ENCODE peak calls at places on chromosome 17, in five cellular contexts. A is IMR-90, P is H9, I is mesenchymal stem cell, N is H1. W is an unnamed sample.
A peak's percentile ranks its signal among the peaks of the same experiment; 100 is the strongest.

GRCh38 chr17:39981207-39982068 is 831 bp downstream of the PSMD3 start:
- DNase-seq in A (no peak), P (no peak), I (peak; percentile 19), N (no peak), W (no peak)

GRCh38 chr17:2547176-2547575 is 35.5 kb upstream of the METTL16 start:
- DNase-seq in A (peak; percentile 7), P (no peak), I (no peak), N (no peak), W (no peak)

GRCh38 chr17:64641499-64641898 is 20.6 kb downstream of the SMURF2 start:
- DNase-seq in A (peak; percentile 91), P (no peak), I (peak; percentile 85), N (no peak), W (no peak)

GRCh38 chr17:33889079-33889478 is 366.0 kb upstream of the CCL2 start:
- DNase-seq in A (no peak), P (no peak), I (no peak), N (no peak), W (no peak)

GRCh38 chr17:48592592-48592991 is 987 bp downstream of the HOXB5 start:
- DNase-seq in A (peak; percentile 10), P (no peak), I (no peak), N (no peak), W (no peak)

GRCh38 chr17:43790311-43790940 is 10.2 kb downstream of the CFAP97D1 start:
- DNase-seq in A (no peak), P (peak; percentile 65), I (no peak), N (no peak), W (no peak)

GRCh38 chr17:76261421-76262215 is 3.5 kb upstream of the UBALD2 start:
- DNase-seq in A (peak; percentile 66), P (no peak), I (peak; percentile 18), N (no peak), W (no peak)

GRCh38 chr17:34624767-34625389 is 45.5 kb downstream of the TMEM132E start:
- DNase-seq in A (no peak), P (no peak), I (no peak), N (no peak), W (no peak)

GRCh38 chr17:65259281-65259680 is 122.1 kb downstream of the RGS9 start:
- DNase-seq in A (no peak), P (no peak), I (no peak), N (no peak), W (no peak)

GRCh38 chr17:79771276-79771675 is 6.7 kb upstream of the CBX2 start:
- DNase-seq in A (no peak), P (no peak), I (no peak), N (no peak), W (no peak)

DNA sequence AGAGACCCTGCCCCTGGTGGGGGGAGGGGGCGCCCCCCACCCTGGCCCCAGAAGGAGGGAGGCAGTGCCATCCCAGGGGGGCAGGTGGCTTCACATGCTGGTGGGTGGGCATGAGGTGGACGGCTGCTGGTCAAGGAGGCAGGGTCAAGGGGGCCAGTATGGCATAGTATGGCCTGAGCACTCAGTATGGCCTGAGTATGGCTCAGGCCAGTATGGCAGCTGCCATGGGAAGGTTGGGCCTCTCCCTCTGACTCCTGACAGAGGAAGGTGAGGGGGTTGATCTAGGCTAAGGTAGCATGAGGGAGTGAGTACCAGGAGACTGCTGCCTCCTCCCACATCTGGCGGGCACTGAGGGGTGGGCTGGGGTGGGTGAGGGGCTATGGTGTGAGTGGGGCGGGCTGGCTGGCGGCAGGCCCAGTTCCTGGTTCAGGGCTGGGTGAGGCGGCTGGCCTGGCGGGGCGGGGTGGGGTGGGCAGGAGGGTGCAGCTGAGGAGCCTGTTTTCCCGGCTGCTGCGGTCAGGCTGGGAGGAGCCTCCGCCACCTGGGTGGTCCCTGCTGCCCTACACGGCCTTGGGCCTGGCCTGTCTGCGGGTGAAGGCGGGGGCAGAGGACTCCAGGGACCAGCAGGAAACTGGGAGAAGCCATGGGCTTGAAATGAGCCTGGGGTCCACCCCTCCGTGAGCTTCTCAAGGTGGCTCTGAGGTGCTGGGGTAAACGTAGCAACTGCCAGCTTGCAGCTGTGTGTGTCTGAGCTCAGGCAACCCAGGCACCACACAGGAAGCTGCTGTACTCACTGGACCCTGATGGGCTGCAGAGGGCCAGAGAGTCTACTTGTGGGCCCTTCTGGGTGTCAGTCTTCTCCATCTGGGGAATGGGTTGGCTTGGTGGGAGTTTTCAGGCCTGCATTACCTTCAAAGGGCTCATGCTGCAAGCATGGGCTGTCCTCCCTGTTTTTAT is 57.0 kb downstream of the RAI1 start:
- DNase-seq in A (no peak), P (peak; percentile 76), I (peak; percentile 40), N (no peak), W (no peak)
- H2AFZ ChIP-seq in A (peak overlapping the region; percentile 53), P (no peak overlapping the region), I (no peak overlapping the region), N (no peak overlapping the region), W (no peak overlapping the region)

GRCh38 chr17:50407921-50408320 is 10.6 kb upstream of the LRRC59 start:
- DNase-seq in A (no peak), P (no peak), I (no peak), N (no peak), W (no peak)
- H2BK15ac ChIP-seq in A (no peak overlapping the region), P (no peak overlapping the region), I (no peak overlapping the region), N (no peak overlapping the region), W (no peak overlapping the region)

DNA sequence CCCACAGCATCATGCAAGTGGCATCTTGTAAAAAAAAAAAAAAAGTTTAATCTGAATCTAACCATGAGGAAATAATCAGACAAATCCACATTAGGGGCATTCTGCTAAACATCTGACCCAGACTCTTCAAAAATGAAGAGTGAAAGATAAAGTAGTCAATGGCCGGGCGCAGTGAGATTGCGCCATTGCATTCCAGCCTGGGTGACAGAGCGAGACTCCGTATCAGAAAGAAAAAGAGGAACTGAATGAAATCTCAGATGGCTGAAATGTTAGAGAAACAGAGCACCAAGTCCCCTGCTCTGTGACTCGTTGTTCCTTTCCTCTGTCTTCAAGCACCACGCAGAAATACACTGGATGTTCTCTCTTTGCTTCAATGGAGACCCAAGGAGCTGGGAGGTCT is 12.7 kb upstream of the RNF135 start:
- DNase-seq in A (no peak), P (no peak), I (no peak), N (no peak), W (no peak)
- H2AFZ ChIP-seq in A (no peak overlapping the region), P (no peak overlapping the region), I (no peak overlapping the region), N (no peak overlapping the region), W (no peak overlapping the region)

DNA sequence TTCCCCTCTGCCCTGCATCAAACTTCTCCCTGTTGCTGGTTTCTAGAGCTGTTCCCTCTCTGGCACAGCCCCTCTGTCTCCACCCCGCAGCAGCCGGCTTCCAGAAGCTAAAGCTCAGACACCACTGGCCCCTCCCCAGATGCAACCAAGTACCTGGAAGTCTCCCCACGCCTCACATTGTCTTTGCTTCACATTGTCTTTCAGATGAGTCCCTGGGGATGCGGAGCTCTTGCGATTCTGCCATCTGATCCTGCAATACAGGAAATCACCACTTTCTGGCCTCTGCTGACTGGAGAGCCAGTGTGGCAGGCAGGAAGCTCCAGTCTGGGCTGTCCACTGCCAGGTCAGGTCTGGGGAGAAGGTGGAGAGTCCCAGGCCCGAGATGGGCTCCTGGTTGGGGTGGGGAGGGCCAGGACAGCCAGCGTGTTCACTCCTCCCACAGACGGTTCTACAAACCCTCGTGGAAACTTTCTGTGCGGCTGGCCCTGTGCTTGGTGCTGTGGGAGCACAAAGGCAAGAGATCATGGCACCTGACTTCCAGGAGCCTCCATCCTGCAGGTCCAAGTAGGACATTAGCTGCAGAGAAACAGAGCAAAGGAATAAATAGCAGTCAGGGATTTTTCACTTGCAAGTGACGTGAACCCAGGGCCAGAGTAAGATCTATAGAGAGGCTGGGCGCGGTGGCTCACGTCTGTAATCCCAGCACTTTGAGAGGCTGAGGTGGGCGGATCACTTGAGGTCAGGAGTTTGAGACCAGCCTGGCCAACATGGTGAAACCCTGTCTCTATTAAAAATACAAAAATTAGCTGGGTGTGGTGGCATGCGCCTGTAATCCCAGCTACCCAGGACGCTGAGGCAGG is 47.9 kb upstream of the MAP3K14 start:
- DNase-seq in A (peak; percentile 37), P (peak; percentile 99), I (peak; percentile 72), N (peak; percentile 89), W (no peak)
- H2BK15ac ChIP-seq in A (peak overlapping the region; percentile 96), P (no peak overlapping the region), I (peak overlapping the region; percentile 88), N (peak overlapping the region; percentile 53), W (peak overlapping the region; percentile 59)

GRCh38 chr17:70588003-70588402 is 418.7 kb downstream of the KCNJ2 start:
- DNase-seq in A (no peak), P (no peak), I (peak; percentile 24), N (no peak), W (no peak)

GRCh38 chr17:70581459-70581858 is 412.1 kb downstream of the KCNJ2 start:
- DNase-seq in A (no peak), P (no peak), I (no peak), N (no peak), W (no peak)

GRCh38 chr17:70584255-70584654 is 414.9 kb downstream of the KCNJ2 start:
- DNase-seq in A (no peak), P (no peak), I (no peak), N (no peak), W (no peak)

GRCh38 chr17:70577456-70577855 is 408.1 kb downstream of the KCNJ2 start:
- DNase-seq in A (no peak), P (no peak), I (no peak), N (no peak), W (no peak)

GRCh38 chr17:70582777-70583176 is 413.4 kb downstream of the KCNJ2 start:
- DNase-seq in A (no peak), P (no peak), I (no peak), N (no peak), W (no peak)
- H2AFZ ChIP-seq in A (no peak overlapping the region), P (no peak overlapping the region), I (no peak overlapping the region), N (peak overlapping the region; percentile 43), W (no peak overlapping the region)

GRCh38 chr17:53629188-53629587 is 193.5 kb upstream of the KIF2B start:
- DNase-seq in A (peak; percentile 30), P (no peak), I (no peak), N (no peak), W (no peak)

GRCh38 chr17:53631486-53631885 is 191.2 kb upstream of the KIF2B start:
- DNase-seq in A (no peak), P (no peak), I (no peak), N (no peak), W (no peak)

GRCh38 chr17:53630115-53630514 is 192.6 kb upstream of the KIF2B start:
- DNase-seq in A (no peak), P (peak; percentile 57), I (no peak), N (no peak), W (no peak)

GRCh38 chr17:53628011-53628410 is 194.7 kb upstream of the KIF2B start:
- DNase-seq in A (peak; percentile 61), P (no peak), I (peak; percentile 30), N (no peak), W (no peak)

GRCh38 chr17:53630638-53631037 is 192.1 kb upstream of the KIF2B start:
- DNase-seq in A (no peak), P (no peak), I (no peak), N (no peak), W (no peak)
- H2BK15ac ChIP-seq in A (no peak overlapping the region), P (no peak overlapping the region), I (no peak overlapping the region), N (no peak overlapping the region), W (no peak overlapping the region)

GRCh38 chr17:3845361-3845753 is 689 bp downstream of the NCBP3 start:
- DNase-seq in A (no peak), P (no peak), I (peak; percentile 50), N (no peak), W (no peak)
- H2AFZ ChIP-seq in A (peak overlapping the region; percentile 98), P (no peak overlapping the region), I (peak overlapping the region; percentile 97), N (no peak overlapping the region), W (peak overlapping the region; percentile 100)